ENCODE peak calls at places on chromosomes 12 and 14, in four cellular contexts. Y, J, T and D are unnamed samples.

GRCh38 chr12:5083955-5084849 is 40.5 kb downstream of the KCNA5 start:
- DNase-seq in Y (peak), J (peak), T (peak), D (peak)

GRCh38 chr14:95157987-95158712 is 821 bp upstream of the DICER1 start:
- DNase-seq in Y (no peak), J (peak), T (peak), D (peak)

GRCh38 chr12:132310181-132311040 is 19.0 kb downstream of the GALNT9 start:
- DNase-seq in Y (no peak), J (no peak), T (no peak), D (no peak)

GRCh38 chr14:54133896-54134295 is 177.3 kb upstream of the BMP4 start:
- DNase-seq in Y (peak), J (peak), T (no peak), D (peak)

GRCh38 chr14:95662376-95663186 is 23.6 kb upstream of the TCL1B start:
- DNase-seq in Y (no peak), J (no peak), T (no peak), D (no peak)

GRCh38 chr14:94933411-94933964 is 163.6 kb upstream of the GSC start:
- DNase-seq in Y (no peak), J (no peak), T (no peak), D (no peak)

GRCh38 chr12:510071-510825 is 50.5 kb downstream of the B4GALNT3 start:
- DNase-seq in Y (no peak), J (no peak), T (no peak), D (no peak)

GRCh38 chr14:71764701-71765347 is 167.4 kb upstream of the RGS6 start:
- DNase-seq in Y (peak), J (no peak), T (no peak), D (no peak)

GRCh38 chr12:113641426-113641825 is 169.8 kb upstream of the LHX5 start:
- DNase-seq in Y (no peak), J (no peak), T (peak), D (no peak)

GRCh38 chr14:76882646-76883045 is 56.4 kb downstream of the LRRC74A start:
- DNase-seq in Y (no peak), J (no peak), T (no peak), D (no peak)

GRCh38 chr12:30754383-30754749 is 385 bp downstream of the CAPRIN2 start:
- DNase-seq in Y (no peak), J (no peak), T (no peak), D (peak)

GRCh38 chr12:57632369-57632897 is 568 bp downstream of the B4GALNT1 start:
- DNase-seq in Y (no peak), J (no peak), T (peak), D (no peak)

GRCh38 chr14:23217621-23218020 is 20.1 kb upstream of the RNF212B start:
- DNase-seq in Y (no peak), J (no peak), T (no peak), D (no peak)

GRCh38 chr12:107645630-107646333 is 39.8 kb upstream of the PWP1 start:
- DNase-seq in Y (no peak), J (no peak), T (no peak), D (no peak)

GRCh38 chr14:40447032-40447431 is 1014.8 kb upstream of the FBXO33 start:
- DNase-seq in Y (no peak), J (no peak), T (no peak), D (no peak)

GRCh38 chr14:46074061-46074460 is 577.5 kb downstream of the RPL10L start:
- DNase-seq in Y (no peak), J (no peak), T (no peak), D (no peak)
- TF ChIP-seq MAZ in Y (no peak), J (no peak), T (no peak), D (no peak)

DNA sequence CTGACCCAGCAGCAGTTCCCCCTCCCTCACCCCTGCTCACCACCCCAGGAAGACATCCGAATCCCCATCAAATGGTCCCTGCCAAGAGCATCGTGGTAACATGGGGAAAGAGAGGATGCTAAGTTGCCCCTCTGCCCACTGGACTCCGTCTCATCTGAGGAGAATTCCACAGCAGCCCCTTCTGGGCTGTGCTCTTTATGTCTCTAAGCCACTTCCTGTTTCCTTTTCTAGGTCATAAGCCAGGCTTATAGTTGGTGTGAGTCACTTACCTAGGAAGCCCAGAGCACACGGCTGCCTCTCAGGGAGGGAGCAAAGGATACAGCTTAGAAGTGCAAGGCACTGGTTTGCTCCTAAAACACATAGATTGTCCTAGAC is 76.0 kb downstream of the VCPKMT start:
- DNase-seq in Y (peak), J (peak), T (peak), D (peak)
- TF ChIP-seq MAZ in Y (no peak), J (no peak), T (no peak), D (no peak)

GRCh38 chr12:110249105-110249504 is 31.9 kb upstream of the ATP2A2 start:
- DNase-seq in Y (peak), J (no peak), T (no peak), D (no peak)
- TF ChIP-seq MAZ in Y (no peak), J (no peak), T (no peak), D (no peak)

DNA sequence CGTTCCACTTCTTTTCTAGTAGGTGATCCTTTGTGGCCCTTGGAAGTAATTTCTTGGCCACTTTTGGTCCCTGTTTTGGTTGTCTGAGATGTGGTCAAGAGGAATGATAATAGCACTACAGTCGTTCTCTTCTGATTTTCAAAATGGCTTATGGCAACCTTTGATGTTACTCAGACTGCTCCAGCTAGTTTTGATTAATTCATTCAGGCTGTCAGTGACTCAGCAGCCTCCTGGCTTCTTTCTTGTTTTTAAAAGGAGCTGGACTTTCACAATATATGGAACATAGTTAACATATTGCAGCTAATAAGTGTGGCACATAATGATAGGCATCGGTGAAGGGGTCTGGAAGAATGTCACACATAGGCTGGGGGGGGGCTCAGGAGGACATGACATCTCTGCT is 47.3 kb downstream of the WDR20 start:
- DNase-seq in Y (peak), J (no peak), T (peak), D (peak)
- TF ChIP-seq MAZ in Y (no peak), J (no peak), T (no peak), D (no peak)

DNA sequence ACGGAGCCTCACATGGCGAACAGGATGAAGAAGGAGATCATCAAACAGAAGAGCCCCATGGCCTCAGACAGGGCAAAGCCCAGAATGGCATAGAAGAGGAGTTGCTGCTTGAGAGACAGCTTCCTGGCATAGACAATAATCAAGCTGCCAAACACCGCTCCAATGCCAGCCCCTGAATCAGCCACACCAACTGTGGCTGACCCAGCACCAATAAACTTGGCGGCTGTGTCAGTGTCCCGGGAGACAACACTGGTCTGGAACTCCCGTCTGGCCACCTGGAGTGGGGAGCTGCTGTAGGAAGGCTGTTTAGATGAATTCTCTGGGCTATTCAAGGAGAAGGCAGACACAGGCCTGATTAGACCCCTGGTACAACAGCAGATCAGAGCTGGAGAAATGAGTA is 100.1 kb downstream of the HEATR5A start:
- DNase-seq in Y (no peak), J (no peak), T (no peak), D (no peak)
- TF ChIP-seq MAZ in Y (no peak), J (no peak), T (no peak), D (no peak)

DNA sequence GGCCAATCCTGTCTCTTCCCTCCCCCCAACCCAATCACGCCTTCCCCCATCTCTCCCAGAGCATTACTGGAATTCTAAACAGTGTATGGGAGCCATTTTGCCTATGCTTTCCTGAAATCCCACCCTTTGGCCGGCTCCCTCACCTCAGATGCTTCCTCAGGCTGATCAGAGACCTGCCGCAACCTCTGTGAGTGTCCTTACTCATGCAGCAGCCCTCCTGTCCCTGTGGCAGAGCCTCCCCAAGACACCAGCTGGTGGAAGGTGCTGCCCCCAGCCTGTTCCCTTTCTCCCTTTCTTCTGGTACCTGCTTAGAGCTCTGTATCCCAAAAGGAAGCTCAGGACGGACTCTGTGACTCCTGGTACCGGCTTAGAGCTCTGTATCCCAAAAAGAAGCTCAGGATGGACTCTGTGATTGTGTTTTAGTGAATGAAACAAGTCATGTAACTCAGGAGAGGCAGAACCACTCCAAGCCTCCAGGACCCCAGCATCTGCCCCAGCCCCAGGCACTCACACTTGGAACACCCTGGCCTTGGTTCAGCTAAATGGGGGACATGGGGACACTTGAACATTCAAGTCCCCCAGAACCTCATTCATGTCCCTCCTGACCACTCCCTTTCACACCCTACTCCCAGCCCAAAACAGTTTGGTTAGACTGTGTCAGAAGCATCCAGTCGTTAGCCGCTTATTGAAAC is 29.3 kb upstream of the RIN3 start:
- DNase-seq in Y (no peak), J (no peak), T (no peak), D (no peak)
- TF ChIP-seq MAZ in Y (no peak), J (no peak), T (no peak), D (no peak)

DNA sequence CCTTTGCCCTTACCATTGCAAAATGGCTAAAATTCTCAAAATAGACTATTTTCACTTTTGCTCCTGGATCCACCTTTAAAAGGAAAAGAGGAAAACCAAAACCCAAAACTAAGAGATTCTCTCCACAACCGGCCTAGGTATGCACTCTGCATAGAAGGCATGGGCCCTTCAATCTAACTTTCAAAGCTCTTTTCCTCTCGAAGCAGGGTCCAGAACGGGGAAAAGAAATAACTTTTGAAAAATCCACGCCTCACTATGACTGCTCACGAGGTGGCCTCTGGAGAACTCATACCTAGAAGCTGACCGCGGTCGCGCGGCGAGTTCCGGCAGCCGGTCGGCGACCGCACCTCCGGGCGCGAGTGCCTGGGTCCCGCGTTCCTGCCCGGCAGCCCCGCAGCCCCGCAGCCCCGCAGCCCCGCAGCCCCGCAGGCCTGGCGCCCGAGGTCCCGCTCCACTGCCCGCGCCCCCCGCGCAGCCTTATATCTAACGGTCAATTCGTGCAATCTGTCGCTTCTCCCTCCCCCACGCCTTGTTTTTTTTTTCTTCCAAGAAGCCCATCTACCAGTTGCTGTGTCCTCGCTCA is 2.6 kb downstream of the OTX2 start:
- DNase-seq in Y (no peak), J (no peak), T (no peak), D (no peak)
- TF ChIP-seq MAZ in Y (no peak), J (no peak), T (no peak), D (no peak)

GRCh38 chr12:56298828-56299227 is 1.3 kb downstream of the CS start:
- DNase-seq in Y (no peak), J (no peak), T (no peak), D (no peak)
- TF ChIP-seq MAZ in Y (no peak), J (no peak), T (no peak), D (no peak)